ENCODE peak calls at places on chromosomes 5 and 9, in five cellular contexts. L is lower leg skin, I is body of pancreas, H is left ventricle myocardium inferior, X is colonic mucosa. E is an unnamed sample.

GRCh38 chr5:128197911-128198522 is 114.5 kb downstream of the SLC12A2 start:
- DNase-seq in L (no peak), I (no peak), H (no peak), X (no peak), E (peak)

GRCh38 chr5:158351485-158352140 is 492.7 kb upstream of the CLINT1 start:
- DNase-seq in L (no peak), I (no peak), H (no peak), X (no peak), E (no peak)

GRCh38 chr9:122053951-122054350 is 39.2 kb downstream of the TTLL11 start:
- DNase-seq in L (no peak), I (no peak), H (no peak), X (no peak), E (no peak)

GRCh38 chr9:121559183-121559582 is 59.5 kb upstream of the GGTA1 start:
- DNase-seq in L (no peak), I (no peak), H (no peak), X (no peak), E (peak)

GRCh38 chr5:119583684-119584083 is 45.7 kb upstream of the FAM170A start:
- DNase-seq in L (no peak), I (no peak), H (no peak), X (no peak), E (peak)

GRCh38 chr5:154850255-154851062 is at the start of gene FAXDC2:
- DNase-seq in L (peak), I (peak), H (peak), X (peak), E (no peak)

GRCh38 chr9:38227656-38228055 is 158.6 kb upstream of the SHB start:
- DNase-seq in L (no peak), I (no peak), H (no peak), X (no peak), E (peak)

GRCh38 chr9:35537898-35538297 is 48.0 kb downstream of the RUSC2 start:
- DNase-seq in L (peak), I (no peak), H (peak), X (no peak), E (no peak)

GRCh38 chr9:133589454-133590227 is 19.5 kb downstream of the FAM163B start:
- DNase-seq in L (no peak), I (no peak), H (no peak), X (no peak), E (peak)

GRCh38 chr5:119315516-119315949 is 40.3 kb upstream of the TNFAIP8 start:
- DNase-seq in L (no peak), I (peak), H (no peak), X (no peak), E (peak)

GRCh38 chr9:94783121-94783664 is 56.7 kb downstream of the AOPEP start:
- DNase-seq in L (peak), I (peak), H (peak), X (peak), E (peak)

GRCh38 chr9:85600675-85601263 is 141.0 kb downstream of the AGTPBP1 start:
- DNase-seq in L (no peak), I (no peak), H (peak), X (no peak), E (no peak)

GRCh38 chr5:96492654-96493053 is 59.6 kb upstream of the PCSK1 start:
- DNase-seq in L (no peak), I (no peak), H (no peak), X (no peak), E (no peak)

GRCh38 chr5:79689541-79690466 is at the start of gene CMYA5:
- DNase-seq in L (peak), I (peak), H (peak), X (peak), E (no peak)

GRCh38 chr5:149133795-149134777 is 7.2 kb upstream of the ABLIM3 start:
- DNase-seq in L (no peak), I (peak), H (peak), X (no peak), E (no peak)

GRCh38 chr9:5789489-5789888 is 43.4 kb downstream of the ERMP1 start:
- DNase-seq in L (no peak), I (no peak), H (no peak), X (no peak), E (no peak)

GRCh38 chr5:171676286-171676944 is 109.2 kb upstream of the SMIM23 start:
- DNase-seq in L (no peak), I (peak), H (no peak), X (no peak), E (no peak)

GRCh38 chr9:15606667-15607472 is 54.0 kb downstream of the CCDC171 start:
- DNase-seq in L (no peak), I (peak), H (no peak), X (peak), E (peak)

GRCh38 chr5:68217476-68217984 is 2.0 kb downstream of the PIK3R1 start:
- DNase-seq in L (no peak), I (no peak), H (no peak), X (peak), E (no peak)

GRCh38 chr9:105901514-105902109 is 207.3 kb downstream of the TMEM38B start:
- DNase-seq in L (no peak), I (peak), H (peak), X (no peak), E (peak)

GRCh38 chr5:131947445-131947844 is 2.0 kb upstream of the MEIKIN start:
- DNase-seq in L (no peak), I (no peak), H (no peak), X (no peak), E (no peak)

GRCh38 chr5:119655081-119655480 is 25.7 kb downstream of the FAM170A start:
- DNase-seq in L (no peak), I (no peak), H (no peak), X (no peak), E (no peak)

GRCh38 chr5:172774561-172775271 is 3.7 kb upstream of the DUSP1 start:
- DNase-seq in L (peak), I (no peak), H (no peak), X (no peak), E (no peak)

GRCh38 chr9:519579-519978 is 304.9 kb downstream of the DOCK8 start:
- DNase-seq in L (no peak), I (no peak), H (no peak), X (no peak), E (no peak)

GRCh38 chr9:17520264-17521058 is 58.4 kb upstream of the SH3GL2 start:
- DNase-seq in L (no peak), I (no peak), H (no peak), X (no peak), E (no peak)

GRCh38 chr5:10577371-10578291 is 13.8 kb downstream of the ANKRD33B start:
- DNase-seq in L (peak), I (no peak), H (peak), X (no peak), E (peak)

GRCh38 chr9:111566234-111566633 is 33.2 kb downstream of the PTGR1 start:
- DNase-seq in L (no peak), I (peak), H (no peak), X (no peak), E (no peak)

GRCh38 chr9:438961-439768 is 224.5 kb downstream of the DOCK8 start:
- DNase-seq in L (peak), I (no peak), H (peak), X (no peak), E (no peak)

GRCh38 chr5:180744253-180744652 is 4.4 kb upstream of the OR2Y1 start:
- DNase-seq in L (no peak), I (no peak), H (no peak), X (no peak), E (no peak)

GRCh38 chr9:35254237-35254636 is 92.4 kb downstream of the UNC13B start:
- DNase-seq in L (no peak), I (no peak), H (no peak), X (no peak), E (no peak)

GRCh38 chr9:74847478-74848149 is 40.1 kb downstream of the TRPM6 start:
- DNase-seq in L (no peak), I (no peak), H (no peak), X (no peak), E (peak)

GRCh38 chr5:173056783-173057061 is 570 bp downstream of the CREBRF start:
- DNase-seq in L (no peak), I (no peak), H (peak), X (no peak), E (no peak)

GRCh38 chr9:29160763-29161353 is 1587.6 kb upstream of the C9orf72 start:
- DNase-seq in L (no peak), I (peak), H (no peak), X (no peak), E (no peak)

GRCh38 chr9:127311239-127311741 is 46.7 kb downstream of the GARNL3 start:
- DNase-seq in L (no peak), I (peak), H (no peak), X (peak), E (peak)

GRCh38 chr5:67268233-67269011 is 71.8 kb upstream of the CD180 start:
- DNase-seq in L (peak), I (peak), H (peak), X (peak), E (no peak)

GRCh38 chr5:141513021-141513626 is 24.2 kb downstream of the PCDHGC5 start:
- DNase-seq in L (peak), I (peak), H (no peak), X (peak), E (peak)

GRCh38 chr5:77606279-77606678 is 32.2 kb downstream of the OTP start:
- DNase-seq in L (no peak), I (no peak), H (no peak), X (no peak), E (no peak)
- TF ChIP-seq CTCF in L (no peak), I (no peak), H (no peak), X (no peak), E (no peak)

GRCh38 chr5:53318303-53318702 is 162.1 kb upstream of the FST start:
- DNase-seq in L (no peak), I (no peak), H (no peak), X (no peak), E (no peak)
- TF ChIP-seq CTCF in L (no peak), I (no peak), H (no peak), X (no peak), E (no peak)

GRCh38 chr9:137989999-137990715 is 112.6 kb downstream of the CACNA1B start:
- DNase-seq in L (no peak), I (no peak), H (no peak), X (no peak), E (no peak)

GRCh38 chr9:137988051-137988450 is 110.5 kb downstream of the CACNA1B start:
- DNase-seq in L (peak), I (no peak), H (no peak), X (no peak), E (no peak)

GRCh38 chr9:137988701-137989100 is 111.1 kb downstream of the CACNA1B start:
- DNase-seq in L (peak), I (no peak), H (no peak), X (no peak), E (no peak)

GRCh38 chr9:137987244-137988030 is 109.9 kb downstream of the CACNA1B start:
- DNase-seq in L (no peak), I (no peak), H (no peak), X (no peak), E (no peak)

DNA sequence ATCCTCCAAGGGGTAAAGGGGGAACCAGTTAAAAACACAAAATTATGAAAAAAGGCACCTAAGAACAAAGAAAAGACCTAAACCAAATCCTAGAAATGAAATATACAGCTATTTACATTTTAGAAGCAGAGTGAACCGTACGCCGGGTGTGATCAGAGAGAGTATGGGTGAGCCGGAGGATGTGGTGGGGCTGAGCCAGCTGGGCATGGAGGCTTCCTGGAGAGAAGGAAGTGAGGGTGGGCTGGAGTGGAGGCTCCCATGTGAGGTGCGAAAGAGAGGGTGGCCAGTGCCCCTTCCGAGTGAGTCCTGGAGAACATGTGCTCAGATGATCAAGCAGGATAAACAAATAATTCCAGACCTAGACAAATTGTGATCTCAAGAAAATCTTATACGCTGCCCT is 111.6 kb downstream of the CACNA1B start:
- DNase-seq in L (peak), I (no peak), H (no peak), X (no peak), E (no peak)
- TF ChIP-seq CTCF in L (no peak), I (no peak), H (no peak), X (no peak), E (no peak)

GRCh38 chr5:92942762-92943161 is 638.3 kb downstream of the NR2F1-AS1 start:
- DNase-seq in L (no peak), I (no peak), H (no peak), X (no peak), E (no peak)

GRCh38 chr5:92944337-92944736 is 636.7 kb downstream of the NR2F1-AS1 start:
- DNase-seq in L (no peak), I (no peak), H (no peak), X (no peak), E (no peak)

GRCh38 chr5:92941806-92942205 is 639.2 kb downstream of the NR2F1-AS1 start:
- DNase-seq in L (no peak), I (no peak), H (no peak), X (no peak), E (no peak)

GRCh38 chr5:92944903-92945629 is 636.0 kb downstream of the NR2F1-AS1 start:
- DNase-seq in L (no peak), I (no peak), H (no peak), X (no peak), E (no peak)

GRCh38 chr5:92939428-92939827 is 641.6 kb downstream of the NR2F1-AS1 start:
- DNase-seq in L (no peak), I (no peak), H (no peak), X (no peak), E (no peak)
- TF ChIP-seq CTCF in L (no peak), I (no peak), H (no peak), X (no peak), E (no peak)

GRCh38 chr5:125227333-125228075 is 481.1 kb upstream of the ZNF608 start:
- DNase-seq in L (no peak), I (peak), H (no peak), X (peak), E (peak)
- TF ChIP-seq CTCF in L (no peak), I (peak), H (peak), X (peak), E (peak)

E was measured in GM12865.